ENCODE peak calls at places on chromosome 13, in seven cellular contexts. One of them, this sample, is unnamed.

GRCh38 chr13:74346960-74347359 is 212.8 kb upstream of the KLF12 start:
- DNase-seq in T-helper 1 cell: no peak
- DNase-seq in left ventricle myocardium inferior: no peak
- DNase-seq in neuronal stem cell: peak
- DNase-seq in NCI-H774: no peak
- DNase-seq in upper lobe of right lung: no peak
- DNase-seq in skeletal muscle cell: no peak
- DNase-seq in this sample: peak

GRCh38 chr13:73849292-73849691 is 284.9 kb downstream of the KLF12 start:
- DNase-seq in NCI-H774: no peak
- DNase-seq in skeletal muscle cell: no peak
- DNase-seq in T-helper 1 cell: no peak
- DNase-seq in left ventricle myocardium inferior: no peak
- DNase-seq in neuronal stem cell: peak
- DNase-seq in upper lobe of right lung: no peak
- DNase-seq in this sample: no peak

GRCh38 chr13:20964904-20965303 is 62.4 kb upstream of the XPO4 start:
- DNase-seq in T-helper 1 cell: no peak
- DNase-seq in left ventricle myocardium inferior: no peak
- DNase-seq in neuronal stem cell: no peak
- DNase-seq in NCI-H774: no peak
- DNase-seq in skeletal muscle cell: peak
- DNase-seq in upper lobe of right lung: no peak
- DNase-seq in this sample: no peak

GRCh38 chr13:110774490-110774889 is 61.0 kb downstream of the ING1 start:
- DNase-seq in NCI-H774: no peak
- DNase-seq in left ventricle myocardium inferior: no peak
- DNase-seq in neuronal stem cell: no peak
- DNase-seq in T-helper 1 cell: no peak
- DNase-seq in upper lobe of right lung: no peak
- DNase-seq in skeletal muscle cell: no peak
- DNase-seq in this sample: no peak

GRCh38 chr13:42653694-42654093 is 79.7 kb downstream of the TNFSF11 start:
- DNase-seq in T-helper 1 cell: no peak
- DNase-seq in NCI-H774: no peak
- DNase-seq in skeletal muscle cell: no peak
- DNase-seq in left ventricle myocardium inferior: no peak
- DNase-seq in upper lobe of right lung: no peak
- DNase-seq in neuronal stem cell: no peak
- DNase-seq in this sample: no peak

GRCh38 chr13:45278096-45278645 is 62.8 kb downstream of the TPT1 start:
- DNase-seq in neuronal stem cell: no peak
- DNase-seq in T-helper 1 cell: no peak
- DNase-seq in left ventricle myocardium inferior: no peak
- DNase-seq in upper lobe of right lung: no peak
- DNase-seq in skeletal muscle cell: peak
- DNase-seq in NCI-H774: no peak
- DNase-seq in this sample: no peak

GRCh38 chr13:56338421-56338820 is 802.3 kb upstream of the PRR20A start:
- DNase-seq in NCI-H774: no peak
- DNase-seq in upper lobe of right lung: no peak
- DNase-seq in skeletal muscle cell: no peak
- DNase-seq in left ventricle myocardium inferior: no peak
- DNase-seq in T-helper 1 cell: no peak
- DNase-seq in neuronal stem cell: no peak
- DNase-seq in this sample: no peak

GRCh38 chr13:50162001-50162400 is 146.8 kb downstream of the KCNRG start:
- DNase-seq in upper lobe of right lung: no peak
- DNase-seq in neuronal stem cell: no peak
- DNase-seq in skeletal muscle cell: peak
- DNase-seq in left ventricle myocardium inferior: no peak
- DNase-seq in T-helper 1 cell: no peak
- DNase-seq in NCI-H774: no peak
- DNase-seq in this sample: no peak

GRCh38 chr13:68025604-68026003 is 795.5 kb upstream of the PCDH9 start:
- DNase-seq in upper lobe of right lung: no peak
- DNase-seq in NCI-H774: no peak
- DNase-seq in neuronal stem cell: no peak
- DNase-seq in skeletal muscle cell: no peak
- DNase-seq in T-helper 1 cell: no peak
- DNase-seq in left ventricle myocardium inferior: no peak
- DNase-seq in this sample: no peak

GRCh38 chr13:95128045-95128643 is 173.1 kb downstream of the ABCC4 start:
- DNase-seq in NCI-H774: peak
- DNase-seq in T-helper 1 cell: no peak
- DNase-seq in upper lobe of right lung: no peak
- DNase-seq in neuronal stem cell: no peak
- DNase-seq in skeletal muscle cell: no peak
- DNase-seq in left ventricle myocardium inferior: no peak
- DNase-seq in this sample: no peak

GRCh38 chr13:41549491-41549890 is 92.1 kb downstream of the RGCC start:
- DNase-seq in upper lobe of right lung: no peak
- DNase-seq in NCI-H774: no peak
- DNase-seq in T-helper 1 cell: no peak
- DNase-seq in left ventricle myocardium inferior: no peak
- DNase-seq in neuronal stem cell: no peak
- DNase-seq in skeletal muscle cell: no peak
- DNase-seq in this sample: no peak